ENCODE peak calls at places on chromosomes 5 and 9, in ten cellular contexts. Q is ovary, I is transverse colon, M is A549, H is suprapubic skin, L is HepG2, U is GM12878, X is SK-N-SH, K is stomach, D is upper lobe of left lung. Y is an unnamed sample. For H3K4me1, the result is how much of the 10 kb centered on the place peaks cover.

GRCh38 chr5:61801174-61801573 is 469.1 kb downstream of the ZSWIM6 start:
- DNase-seq in D (no peak), M (no peak), K (no peak), I (no peak), X (no peak), Q (no peak), U (no peak), L (no peak), H (no peak), Y (no peak)

GRCh38 chr5:150410524-150411244 is 2.0 kb downstream of the CD74 start:
- DNase-seq in H (no peak), K (peak), Q (peak), U (peak), D (peak), L (peak), M (peak), X (peak), I (peak), Y (peak)

GRCh38 chr9:90142580-90142979 is 500.0 kb downstream of the DIRAS2 start:
- DNase-seq in X (peak), D (peak), U (no peak), K (peak), Q (no peak), I (peak), L (peak), M (peak), H (no peak), Y (peak)

GRCh38 chr9:78133751-78134150 is 102.1 kb upstream of the CEP78 start:
- DNase-seq in X (no peak), H (no peak), U (no peak), I (no peak), Q (no peak), D (no peak), M (no peak), K (no peak), L (no peak), Y (no peak)

GRCh38 chr9:32665101-32665500 is 29.6 kb upstream of the TAF1L start:
- DNase-seq in H (no peak), U (no peak), D (no peak), L (no peak), X (no peak), M (peak), K (no peak), Q (no peak), I (no peak), Y (no peak)

GRCh38 chr9:111178361-111179043 is 140.2 kb upstream of the LPAR1 start:
- DNase-seq in K (no peak), U (no peak), I (no peak), X (no peak), H (no peak), Q (no peak), D (no peak), M (peak), L (no peak), Y (no peak)

GRCh38 chr9:15271403-15271802 is 35.6 kb downstream of the TTC39B start:
- DNase-seq in L (no peak), Q (no peak), U (no peak), X (no peak), I (no peak), K (no peak), D (no peak), M (no peak), H (no peak), Y (no peak)

GRCh38 chr5:31755299-31756053 is 116.5 kb downstream of the PDZD2 start:
- DNase-seq in M (no peak), Q (no peak), U (no peak), D (no peak), X (peak), L (no peak), H (no peak), I (no peak), K (no peak), Y (no peak)

GRCh38 chr5:109307996-109308395 is 101.8 kb downstream of the PJA2 start:
- DNase-seq in D (no peak), Q (no peak), X (no peak), L (no peak), I (no peak), U (no peak), H (no peak), K (no peak), M (no peak), Y (no peak)

GRCh38 chr5:131242728-131243255 is 21.1 kb upstream of the CDC42SE2 start:
- DNase-seq in K (no peak), M (peak), U (no peak), X (no peak), D (no peak), Q (no peak), L (no peak), I (no peak), H (no peak), Y (no peak)

GRCh38 chr5:176793736-176794135 is 16.6 kb upstream of the UNC5A start:
- DNase-seq in I (no peak), L (no peak), D (no peak), M (no peak), Q (no peak), X (peak), K (no peak), U (no peak), H (no peak), Y (no peak)

GRCh38 chr9:99544526-99544925 is 277.2 kb upstream of the NR4A3 start:
- DNase-seq in U (no peak), L (no peak), K (no peak), M (no peak), D (no peak), X (no peak), I (no peak), H (no peak), Q (no peak), Y (no peak)

GRCh38 chr5:761206-761771 is 23.2 kb downstream of the ZDHHC11B start:
- DNase-seq in U (no peak), Q (no peak), M (no peak), L (no peak), X (peak), K (peak), H (peak), I (no peak), D (peak), Y (no peak)

GRCh38 chr5:81849769-81850367 is 99.0 kb upstream of the SSBP2 start:
- DNase-seq in H (no peak), K (no peak), I (peak), Q (no peak), X (no peak), D (no peak), U (no peak), M (no peak), L (no peak), Y (no peak)

GRCh38 chr5:129271309-129271708 is 176.8 kb downstream of the ISOC1 start:
- DNase-seq in M (peak), H (no peak), U (no peak), D (no peak), L (no peak), Q (no peak), I (no peak), K (no peak), X (no peak), Y (no peak)

GRCh38 chr5:149464796-149465489 is 85.9 kb upstream of the IL17B start:
- DNase-seq in U (no peak), H (no peak), M (no peak), L (no peak), I (peak), D (no peak), X (no peak), K (no peak), Q (peak), Y (no peak)

GRCh38 chr9:90099262-90099982 is 494.6 kb downstream of the GADD45G start:
- DNase-seq in U (no peak), H (no peak), M (peak), Q (no peak), X (peak), L (peak), K (no peak), D (no peak), I (no peak), Y (no peak)

GRCh38 chr9:96612105-96612965 is 7.3 kb downstream of the CDC14B start:
- DNase-seq in X (peak), K (peak), H (peak), L (peak), M (peak), I (peak), Q (peak), D (no peak), U (no peak), Y (no peak)

GRCh38 chr9:128102861-128103588 is 24.5 kb downstream of the PTGES2 start:
- DNase-seq in L (peak), I (no peak), M (no peak), K (peak), Q (peak), X (no peak), D (no peak), U (no peak), H (no peak), Y (no peak)

DNA sequence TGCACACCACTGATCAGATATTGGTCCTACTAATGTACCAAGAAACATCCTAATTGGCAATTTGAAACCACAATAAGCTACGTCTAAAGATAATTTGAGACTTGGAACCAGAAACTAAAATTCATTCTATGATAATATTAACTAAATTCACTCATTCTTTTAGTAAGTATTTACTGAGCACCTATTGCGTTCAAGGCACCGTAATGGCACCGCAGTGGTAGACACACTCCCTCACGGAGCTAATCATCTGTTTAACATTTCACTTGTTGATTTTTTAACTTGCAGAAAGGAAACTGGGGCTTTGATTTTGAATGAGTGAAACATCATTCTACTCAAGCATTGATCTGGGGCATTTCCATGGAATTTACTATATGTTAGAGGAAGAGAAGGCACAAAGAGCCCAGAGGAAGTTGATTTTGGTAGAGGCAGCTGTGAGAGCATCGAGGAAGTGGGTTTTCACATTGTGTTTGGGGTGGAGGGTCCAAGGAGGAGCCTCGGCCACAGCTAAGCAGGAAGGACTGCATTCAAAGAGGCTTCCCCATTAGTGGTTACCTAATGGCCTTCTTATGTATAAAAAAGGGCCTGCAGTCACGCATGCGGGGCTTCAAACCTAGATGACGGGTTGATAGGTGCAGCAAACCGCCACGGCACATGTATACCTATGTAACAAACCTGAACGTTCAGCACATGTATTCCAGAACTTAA is 7.1 kb downstream of the RAPGEF1 start:
- DNase-seq in L (no peak), D (peak), H (no peak), I (no peak), Q (no peak), X (no peak), K (no peak), M (no peak), U (no peak), Y (no peak)
- H3K4me1 ChIP-seq in L (half or more), D (half or more), H (half or more), I (half or more), Q (under half), X (under half), K (half or more), M (half or more), U (half or more), Y (under half)

GRCh38 chr5:91449083-91449482 is 66.0 kb upstream of the ARRDC3 start:
- DNase-seq in I (no peak), K (no peak), H (no peak), U (no peak), X (no peak), Q (no peak), L (no peak), M (no peak), D (no peak), Y (no peak)
- TF ChIP-seq EP300 in I (no peak), K (no peak), H (no peak), U (no peak), X (no peak), Q (no peak), L (no peak), M (no peak), D (no peak), Y (no peak)

GRCh38 chr9:109320734-109321448 is at the start of gene EPB41L4B:
- DNase-seq in Q (peak), L (peak), M (peak), U (peak), K (peak), I (peak), X (peak), H (peak), D (peak), Y (peak)
- H3K27ac ChIP-seq in Q (peak), L (peak), M (peak), U (no peak), K (peak), I (peak), X (no peak), H (peak), D (peak), Y (peak)

GRCh38 chr5:116237917-116238502 is 153.2 kb downstream of the COMMD10 start:
- DNase-seq in L (no peak), I (no peak), D (no peak), U (no peak), H (no peak), K (no peak), X (no peak), M (peak), Q (no peak), Y (no peak)

GRCh38 chr5:116242363-116242762 is 157.5 kb downstream of the COMMD10 start:
- DNase-seq in M (no peak), D (no peak), I (no peak), Q (no peak), H (no peak), L (no peak), U (no peak), X (no peak), K (no peak), Y (no peak)
- H3K4me1 ChIP-seq in M (under half), D (under half), I (under half), Q (under half), H (under half), L (under half), U (under half), X (under half), K (under half), Y (under half)

GRCh38 chr9:22084336-22085035 is 75.4 kb upstream of the CDKN2B start:
- DNase-seq in Q (no peak), H (no peak), I (no peak), L (peak), D (no peak), M (no peak), X (no peak), K (no peak), U (no peak), Y (no peak)

DNA sequence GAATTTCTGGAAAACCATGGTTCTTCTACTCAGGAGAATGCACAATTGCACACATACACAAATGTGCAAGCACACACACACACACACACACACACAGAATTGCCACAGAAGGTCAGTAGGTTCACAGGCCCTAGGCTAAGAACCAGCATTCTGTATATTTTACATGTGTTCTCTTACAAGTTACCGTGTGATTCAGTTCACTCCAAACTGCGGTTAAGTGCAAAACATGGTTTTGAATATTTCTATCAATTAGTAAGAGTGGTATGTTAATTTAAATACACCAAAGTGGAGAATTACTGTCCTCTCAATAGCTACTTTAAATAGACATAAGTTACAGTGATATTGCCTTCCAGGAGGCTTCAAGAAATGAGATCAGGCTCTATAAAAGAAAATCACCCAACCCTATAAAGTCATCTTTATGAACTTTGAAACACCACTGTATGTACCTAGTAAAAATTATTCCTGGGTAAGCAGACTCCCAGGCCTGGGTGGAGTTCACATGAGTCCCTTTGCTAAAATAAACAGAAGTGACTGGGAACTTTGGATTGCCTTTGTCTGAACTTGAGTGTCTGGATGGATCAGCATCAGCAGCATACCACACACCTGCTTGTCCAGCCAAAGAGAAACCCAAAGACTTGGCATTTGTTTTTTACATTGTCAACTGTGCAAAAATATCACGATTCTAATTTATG is 79.4 kb upstream of the CDKN2B start:
- DNase-seq in H (no peak), K (no peak), I (peak), M (no peak), Q (no peak), X (no peak), U (no peak), D (no peak), L (peak), Y (no peak)
- TF ChIP-seq EP300 in H (no peak), K (no peak), I (no peak), M (no peak), Q (no peak), X (no peak), U (no peak), D (no peak), L (no peak), Y (no peak)

Y was measured in tibial nerve.